ENCODE peak calls at places on chromosomes 2 and 18, in six cellular contexts. U, P, Y, E, F and S are unnamed samples.

GRCh38 chr2:233140913-233141469 is 80.8 kb downstream of the INPP5D start:
- DNase-seq in U (peak), P (no peak), Y (no peak), E (peak), F (no peak), S (no peak)

GRCh38 chr2:28400921-28401320 is 8.3 kb downstream of the FOSL2 start:
- DNase-seq in U (no peak), P (no peak), Y (no peak), E (no peak), F (no peak), S (no peak)

GRCh38 chr2:109436635-109437225 is 177.0 kb downstream of the SEPTIN10 start:
- DNase-seq in U (peak), P (peak), Y (no peak), E (no peak), F (no peak), S (no peak)

GRCh38 chr2:884027-884748 is 66.5 kb upstream of the SNTG2 start:
- DNase-seq in U (no peak), P (no peak), Y (no peak), E (no peak), F (no peak), S (no peak)

GRCh38 chr2:69847068-69847828 is 17.8 kb downstream of the GMCL1 start:
- DNase-seq in U (no peak), P (no peak), Y (no peak), E (no peak), F (no peak), S (no peak)

GRCh38 chr18:53534695-53535094 is 689.8 kb downstream of the MBD2 start:
- DNase-seq in U (no peak), P (no peak), Y (no peak), E (no peak), F (no peak), S (no peak)

GRCh38 chr2:228987441-228988155 is 283.5 kb downstream of the PID1 start:
- DNase-seq in U (no peak), P (no peak), Y (no peak), E (no peak), F (no peak), S (no peak)

GRCh38 chr2:120597595-120598193 is 138.0 kb upstream of the GLI2 start:
- DNase-seq in U (no peak), P (peak), Y (no peak), E (peak), F (no peak), S (no peak)

GRCh38 chr2:88690591-88691338 is 708 bp upstream of the RPIA start:
- DNase-seq in U (no peak), P (no peak), Y (peak), E (peak), F (peak), S (no peak)

DNA sequence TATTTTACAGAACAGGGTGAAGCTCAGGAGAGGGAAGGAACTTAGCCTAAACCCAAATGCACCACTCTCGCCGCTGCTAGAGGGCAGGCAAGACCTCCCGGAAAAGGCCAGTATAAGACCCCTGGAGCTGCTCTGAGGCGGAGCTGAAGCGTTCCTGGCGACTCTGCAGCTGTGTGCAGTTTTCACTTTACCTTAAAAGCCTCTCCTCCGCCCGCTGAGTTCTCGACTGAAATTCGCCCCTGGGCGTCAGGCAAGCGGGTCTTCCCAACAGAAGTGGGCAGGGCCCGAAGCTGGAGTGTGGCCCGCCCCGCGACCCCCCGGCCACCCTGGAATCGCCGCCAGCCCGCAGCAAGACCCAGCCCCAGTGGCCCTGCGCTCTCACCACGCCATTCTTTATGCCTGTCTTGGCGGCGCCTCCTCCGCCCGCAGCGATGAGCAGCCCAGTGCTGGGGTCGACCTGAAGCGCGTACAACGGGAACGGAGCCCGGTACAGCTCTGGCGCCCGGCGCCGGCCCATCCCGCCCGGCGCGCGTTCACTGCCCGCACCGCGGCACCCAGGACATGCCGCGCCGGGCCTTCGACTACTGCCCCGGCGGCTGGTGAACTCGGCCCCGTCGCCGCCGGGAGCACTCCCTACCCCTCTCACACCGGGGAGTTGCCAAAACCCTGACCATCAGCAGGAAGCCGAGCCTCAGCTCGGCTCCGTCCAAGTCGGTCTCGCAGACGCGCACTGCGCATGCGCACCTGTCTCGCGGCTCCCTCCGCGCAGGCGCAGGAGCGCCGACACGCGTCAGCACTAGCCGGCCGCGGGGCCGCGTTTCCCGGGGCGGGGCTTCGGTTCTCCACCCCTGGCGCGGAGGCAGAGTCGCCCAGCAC is at the start of gene PREB:
- DNase-seq in U (peak), P (peak), Y (peak), E (peak), F (peak), S (peak)
- TF ChIP-seq POLR2A in U (peak), P (peak), Y (peak), E (peak), F (peak), S (peak)

GRCh38 chr2:112483821-112484220 is 1.9 kb downstream of the TTL start:
- DNase-seq in U (no peak), P (no peak), Y (no peak), E (no peak), F (no peak), S (no peak)
- H3K4me3 ChIP-seq in U (peak), P (no peak), Y (peak), E (no peak), F (no peak), S (no peak)

GRCh38 chr18:48922801-48923730 is 27.7 kb downstream of the SMAD7 start:
- DNase-seq in U (peak), P (peak), Y (no peak), E (peak), F (no peak), S (no peak)
- TF ChIP-seq POLR2A in U (no peak), P (no peak), Y (no peak), E (no peak), F (no peak), S (no peak)

GRCh38 chr2:218569661-218570500 is 1.2 kb downstream of the CNOT9 start:
- DNase-seq in U (no peak), P (no peak), Y (peak), E (no peak), F (no peak), S (no peak)

GRCh38 chr2:218569038-218569431 is 396 bp downstream of the CNOT9 start:
- DNase-seq in U (peak), P (no peak), Y (peak), E (peak), F (peak), S (no peak)

GRCh38 chr2:218567797-218568189 is 358 bp downstream of the USP37 start:
- DNase-seq in U (no peak), P (no peak), Y (no peak), E (no peak), F (no peak), S (peak)

GRCh38 chr2:218568190-218569037 is at the start of the genes CNOT9 and USP37:
- DNase-seq in U (peak), P (peak), Y (peak), E (peak), F (peak), S (peak)

DNA sequence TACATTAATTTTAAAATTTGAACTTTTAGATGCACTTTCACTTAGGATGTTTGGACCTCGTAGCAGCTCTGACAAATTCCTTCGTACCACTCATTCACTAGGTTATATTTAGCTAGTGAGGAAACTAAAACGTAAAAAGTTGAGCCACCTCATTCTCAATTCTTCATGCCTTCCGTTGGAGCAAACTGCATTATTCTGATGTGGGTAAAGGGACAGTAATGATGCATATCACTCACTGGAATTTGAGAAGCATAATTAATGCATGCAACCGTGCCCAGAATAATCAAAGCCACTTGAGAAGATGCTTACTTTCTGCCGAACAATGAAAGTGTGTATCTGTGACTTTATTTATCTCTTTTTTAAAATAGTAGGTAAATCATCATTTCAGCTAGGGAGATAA is 2.2 kb downstream of the CNOT9 start:
- DNase-seq in U (no peak), P (no peak), Y (no peak), E (no peak), F (no peak), S (no peak)
- H3K4me3 ChIP-seq in U (no peak), P (peak), Y (peak), E (peak), F (no peak), S (no peak)

GRCh38 chr2:11473604-11474440 is 7.9 kb upstream of the E2F6 start:
- DNase-seq in U (no peak), P (no peak), Y (no peak), E (no peak), F (no peak), S (no peak)
- TF ChIP-seq POLR2A in U (no peak), P (no peak), Y (no peak), E (no peak), F (no peak), S (no peak)

GRCh38 chr2:54570321-54570881 is 114.3 kb downstream of the SPTBN1 start:
- DNase-seq in U (no peak), P (no peak), Y (no peak), E (no peak), F (no peak), S (no peak)

GRCh38 chr2:54569745-54570296 is 113.7 kb downstream of the SPTBN1 start:
- DNase-seq in U (no peak), P (no peak), Y (no peak), E (no peak), F (peak), S (no peak)

GRCh38 chr2:54572262-54572635 is 116.1 kb downstream of the SPTBN1 start:
- DNase-seq in U (no peak), P (no peak), Y (peak), E (no peak), F (no peak), S (no peak)

GRCh38 chr2:54572636-54573531 is 116.8 kb downstream of the SPTBN1 start:
- DNase-seq in U (no peak), P (no peak), Y (peak), E (no peak), F (no peak), S (no peak)

GRCh38 chr2:54570925-54571694 is 115.0 kb downstream of the SPTBN1 start:
- DNase-seq in U (peak), P (peak), Y (peak), E (peak), F (peak), S (no peak)
- H3K4me3 ChIP-seq in U (no peak), P (no peak), Y (peak), E (no peak), F (no peak), S (no peak)

DNA sequence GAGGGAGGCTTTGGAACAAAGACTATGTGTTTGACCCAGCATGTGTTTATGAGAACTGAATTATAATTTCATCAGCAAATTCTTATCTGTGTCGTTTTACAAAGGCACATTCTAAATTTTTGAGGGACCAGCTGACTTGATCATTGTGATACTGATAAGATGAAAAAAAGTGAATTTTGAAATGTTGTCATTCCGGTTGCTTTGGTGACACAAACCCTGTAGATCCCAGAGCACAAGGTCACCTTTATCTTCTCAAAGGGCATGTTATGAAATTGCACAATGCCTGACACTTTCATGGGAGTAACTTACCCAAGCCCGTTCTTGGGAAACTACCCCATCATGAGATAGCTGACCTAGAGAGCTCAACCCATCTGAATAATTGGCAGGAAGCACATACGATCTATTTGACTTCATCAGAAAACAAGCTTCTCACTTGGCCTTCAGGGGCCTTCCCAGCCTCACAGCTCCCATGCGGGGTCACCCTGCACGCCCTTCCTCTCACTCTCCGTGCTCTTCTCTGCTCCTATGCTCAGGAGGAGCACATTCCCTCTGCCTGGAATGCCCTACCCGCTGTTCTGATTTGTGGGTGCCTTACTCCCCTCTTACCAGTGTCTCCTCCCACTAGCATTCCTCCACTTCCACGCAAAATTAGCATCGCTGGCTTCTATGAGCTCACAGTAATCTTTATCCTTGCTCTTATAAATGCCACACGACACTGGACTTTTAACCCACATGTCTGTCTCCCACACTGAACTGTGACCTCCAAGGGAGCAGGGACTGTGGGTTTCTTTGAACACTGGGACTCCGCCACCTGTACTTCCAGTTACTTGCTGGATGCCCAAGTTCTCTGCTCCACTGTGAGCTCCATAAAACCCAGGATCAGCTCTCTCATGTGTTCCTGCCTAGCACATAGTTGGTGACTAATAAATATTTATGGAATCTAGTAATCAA is 555.8 kb upstream of the ID2 start:
- DNase-seq in U (no peak), P (no peak), Y (no peak), E (no peak), F (no peak), S (no peak)
- TF ChIP-seq POLR2A in U (no peak), P (no peak), Y (no peak), E (no peak), F (no peak), S (no peak)